ENCODE peak calls at places on chromosomes 2 and 18, in four cellular contexts. N, X, A and Q are unnamed samples.

GRCh38 chr2:8821276-8822217 is 15.9 kb downstream of the KIDINS220 start:
- DNase-seq in N (no peak), X (no peak), A (no peak), Q (peak; percentile 79)

GRCh38 chr2:71607490-71607889 is 154.1 kb downstream of the DYSF start:
- DNase-seq in N (no peak), X (no peak), A (peak; percentile 32), Q (no peak)

GRCh38 chr18:12018861-12019260 is 37.6 kb downstream of the IMPA2 start:
- DNase-seq in N (no peak), X (no peak), A (no peak), Q (no peak)

GRCh38 chr2:167492486-167492885 is 604.2 kb downstream of the XIRP2 start:
- DNase-seq in N (no peak), X (no peak), A (no peak), Q (no peak)

GRCh38 chr2:203988540-203989264 is 52.1 kb downstream of the ICOS start:
- DNase-seq in N (no peak), X (no peak), A (no peak), Q (no peak)

GRCh38 chr2:64860321-64860751 is 128.9 kb upstream of the SLC1A4 start:
- DNase-seq in N (no peak), X (no peak), A (no peak), Q (no peak)

GRCh38 chr18:9140381-9140780 is 3.8 kb downstream of the ANKRD12 start:
- DNase-seq in N (no peak), X (no peak), A (no peak), Q (no peak)

GRCh38 chr2:102792538-102793208 is 30.8 kb downstream of the TMEM182 start:
- DNase-seq in N (no peak), X (no peak), A (no peak), Q (no peak)

GRCh38 chr2:44962176-44962695 is 20.7 kb downstream of the SIX3 start:
- DNase-seq in N (no peak), X (no peak), A (no peak), Q (no peak)

GRCh38 chr18:67133669-67134068 is 382.9 kb downstream of the DSEL start:
- DNase-seq in N (no peak), X (no peak), A (no peak), Q (no peak)

GRCh38 chr2:128510701-128511100 is 192.0 kb upstream of the HS6ST1 start:
- DNase-seq in N (no peak), X (no peak), A (no peak), Q (no peak)

DNA sequence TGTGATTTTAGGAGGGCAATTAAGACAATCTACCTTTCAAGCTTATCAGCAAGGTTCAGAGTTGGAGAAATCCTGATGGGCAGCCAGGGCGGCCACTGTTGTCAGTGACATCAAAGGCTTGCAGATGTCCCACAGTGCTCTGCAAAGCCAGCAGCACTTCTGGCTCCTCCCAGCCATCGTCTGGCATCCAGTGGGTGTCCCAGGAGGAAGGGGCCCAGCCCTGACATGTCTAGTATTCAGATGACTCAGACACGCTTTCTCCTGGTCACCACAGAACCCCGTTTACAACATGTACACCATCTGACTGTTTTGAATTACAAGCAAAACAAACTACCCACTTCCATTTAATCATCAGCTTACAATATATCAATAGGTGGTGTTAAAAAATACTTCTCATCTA is 61.4 kb downstream of the CYRIA start:
- DNase-seq in N (no peak), X (no peak), A (no peak), Q (no peak)
- TF ChIP-seq FOSL1 in N (no peak), X (no peak), A (no peak), Q (no peak)

GRCh38 chr18:13217971-13218375 is 587 bp upstream of the LDLRAD4 start:
- DNase-seq in N (peak; percentile 35), X (no peak), A (peak; percentile 68), Q (no peak)
- TF ChIP-seq FOSL1 in N (no peak), X (no peak), A (no peak), Q (no peak)

GRCh38 chr18:56869189-56869777 is 218.1 kb downstream of the WDR7 start:
- DNase-seq in N (peak; percentile 5), X (peak; percentile 55), A (no peak), Q (peak; percentile 32)

GRCh38 chr18:56872140-56872539 is 221.0 kb downstream of the WDR7 start:
- DNase-seq in N (no peak), X (no peak), A (no peak), Q (no peak)

GRCh38 chr18:56870982-56871381 is 219.8 kb downstream of the WDR7 start:
- DNase-seq in N (no peak), X (no peak), A (no peak), Q (no peak)

GRCh38 chr18:56878712-56879111 is 227.6 kb downstream of the WDR7 start:
- DNase-seq in N (no peak), X (no peak), A (no peak), Q (no peak)

DNA sequence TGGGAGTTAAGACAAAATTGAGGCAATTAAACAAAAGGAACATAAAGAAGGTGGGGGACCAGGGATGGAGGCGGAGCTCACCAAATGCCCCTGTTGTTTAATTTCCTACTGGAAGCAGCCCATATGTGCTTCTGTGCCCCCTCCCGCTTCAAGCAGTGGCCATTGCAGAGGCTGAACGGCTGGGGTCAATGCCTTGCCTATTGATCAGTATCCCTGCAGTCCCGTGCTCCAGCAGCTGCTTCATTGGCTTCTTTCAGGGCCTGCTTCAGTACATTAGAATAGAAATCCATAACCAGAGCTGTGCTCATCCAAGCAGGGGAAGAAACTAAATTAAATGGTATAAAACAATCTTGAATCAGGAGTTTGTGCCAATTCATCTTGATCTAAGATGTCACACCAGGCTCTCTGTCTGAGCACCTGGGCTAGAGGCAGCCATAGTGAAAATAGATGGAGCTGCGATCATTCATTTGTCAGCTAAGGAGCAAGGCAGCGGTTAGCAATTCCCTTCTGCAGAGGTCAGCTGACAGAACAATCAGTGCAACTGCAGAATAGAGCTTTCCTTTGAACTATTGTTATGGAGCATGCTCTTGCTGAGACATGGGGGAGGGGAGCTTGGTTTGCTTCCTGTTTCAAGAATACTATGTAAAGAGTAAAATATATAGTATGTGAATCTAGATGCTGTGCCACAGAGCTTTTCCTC is 222.4 kb downstream of the WDR7 start:
- DNase-seq in N (no peak), X (no peak), A (no peak), Q (peak; percentile 28)
- TF ChIP-seq FOSL1 in N (no peak), X (no peak), A (no peak), Q (no peak)

GRCh38 chr2:28649481-28650260 is 102.0 kb upstream of the PPP1CB start:
- DNase-seq in N (no peak), X (peak; percentile 60), A (no peak), Q (peak; percentile 36)
- TF ChIP-seq FOSL1 in N (peak; percentile 82), X (peak; percentile 80), A (no peak), Q (no peak)

DNA sequence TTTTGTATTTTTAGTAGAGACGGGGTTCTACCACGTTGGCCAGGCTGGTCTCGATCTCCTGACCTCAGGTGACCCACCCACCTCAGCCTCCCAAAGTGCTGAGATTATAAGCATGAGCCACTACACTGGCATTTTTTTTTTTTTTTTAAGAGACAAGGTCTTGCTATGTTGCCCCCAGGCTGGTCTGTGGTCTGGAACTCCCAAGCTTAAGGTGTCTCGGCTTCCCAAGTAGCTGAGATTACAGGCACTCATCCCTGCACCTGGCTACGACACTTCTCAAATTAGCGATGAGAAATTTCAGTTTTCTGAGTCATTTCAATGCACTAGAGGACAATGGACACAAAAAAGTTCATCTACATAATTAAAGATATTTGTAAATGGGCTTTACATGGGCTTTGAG is 36.6 kb upstream of the TCF7L1 start:
- DNase-seq in N (no peak), X (no peak), A (no peak), Q (no peak)
- TF ChIP-seq FOSL1 in N (no peak), X (no peak), A (no peak), Q (no peak)